ENCODE peak calls at places on chromosomes 6 and 20, in six cellular contexts. S is CD8-positive, alpha-beta T cell; J is gastrocnemius medialis; Y is upper lobe of right lung; L is neural progenitor cell; B is H1. I is an unnamed sample. For H3K27me3, the result is how much of the 10 kb centered on the place peaks cover.

GRCh38 chr20:38073307-38074010 is 39.9 kb downstream of the RPRD1B start:
- DNase-seq in Y (no peak), S (peak), B (peak), J (peak), L (peak), I (no peak)

GRCh38 chr6:44224154-44224977 is 971 bp downstream of the SLC29A1 start:
- DNase-seq in B (no peak), S (no peak), Y (no peak), J (no peak), L (no peak), I (no peak)

GRCh38 chr6:89413006-89413400 is 930 bp upstream of the RRAGD start:
- DNase-seq in S (no peak), B (no peak), J (peak), L (no peak), Y (no peak), I (no peak)

GRCh38 chr6:104572901-104573300 is 286.8 kb downstream of the HACE1 start:
- DNase-seq in B (no peak), Y (no peak), J (no peak), L (no peak), S (no peak), I (no peak)

GRCh38 chr20:31751126-31751525 is 12.0 kb downstream of the TPX2 start:
- DNase-seq in J (no peak), Y (no peak), L (no peak), S (no peak), B (no peak), I (no peak)

GRCh38 chr6:104928141-104928540 is 28.8 kb upstream of the LIN28B start:
- DNase-seq in B (no peak), Y (no peak), J (no peak), L (no peak), S (no peak), I (no peak)

GRCh38 chr20:40562031-40562430 is 127.0 kb downstream of the MAFB start:
- DNase-seq in S (no peak), Y (peak), J (no peak), L (no peak), B (no peak), I (no peak)

GRCh38 chr6:111949546-111949945 is 76.3 kb upstream of the FYN start:
- DNase-seq in J (no peak), Y (no peak), L (no peak), B (no peak), S (no peak), I (no peak)

GRCh38 chr6:170583736-170584180 is 679 bp downstream of the PDCD2 start:
- DNase-seq in S (no peak), B (no peak), L (no peak), J (no peak), Y (no peak), I (no peak)

GRCh38 chr6:129890164-129890563 is 29.0 kb upstream of the TMEM244 start:
- DNase-seq in S (no peak), B (no peak), J (no peak), Y (no peak), L (no peak), I (no peak)

GRCh38 chr6:85600713-85601313 is 7.2 kb upstream of the SNX14 start:
- DNase-seq in J (no peak), S (no peak), L (no peak), B (no peak), Y (no peak), I (no peak)

GRCh38 chr6:125020385-125020784 is 58.1 kb downstream of the RNF217 start:
- DNase-seq in S (no peak), Y (no peak), B (no peak), L (no peak), J (no peak), I (no peak)

GRCh38 chr20:6142348-6142993 is 19.6 kb upstream of the FERMT1 start:
- DNase-seq in L (peak), S (peak), J (peak), Y (no peak), B (peak), I (no peak)

GRCh38 chr6:136717297-136717990 is 74.8 kb downstream of the MAP3K5 start:
- DNase-seq in J (no peak), L (no peak), B (no peak), S (no peak), Y (no peak), I (no peak)

GRCh38 chr6:110430236-110430635 is 14.9 kb upstream of the DDO start:
- DNase-seq in J (no peak), B (no peak), Y (no peak), S (no peak), L (no peak), I (no peak)

GRCh38 chr6:83878902-83879644 is 19.6 kb downstream of the CYB5R4 start:
- DNase-seq in J (no peak), B (no peak), Y (no peak), L (no peak), S (no peak), I (no peak)

GRCh38 chr6:65299236-65299635 is 407.8 kb downstream of the EYS start:
- DNase-seq in J (no peak), L (no peak), S (no peak), Y (no peak), B (no peak), I (no peak)

GRCh38 chr20:23305098-23305497 is 45.5 kb upstream of the NXT1 start:
- DNase-seq in J (no peak), S (no peak), B (no peak), L (no peak), Y (peak), I (no peak)

GRCh38 chr6:8499540-8499939 is 64.2 kb upstream of the SLC35B3 start:
- DNase-seq in S (no peak), J (no peak), Y (no peak), L (peak), B (no peak), I (no peak)

GRCh38 chr20:33875534-33876026 is 64.4 kb downstream of the CHMP4B start:
- DNase-seq in S (no peak), B (no peak), J (no peak), L (no peak), Y (no peak), I (no peak)

GRCh38 chr6:160217073-160217472 is 41.5 kb downstream of the SLC22A2 start:
- DNase-seq in B (no peak), S (no peak), J (no peak), L (no peak), Y (no peak), I (no peak)

GRCh38 chr20:62292115-62292514 is 10.7 kb upstream of the ADRM1 start:
- DNase-seq in Y (no peak), S (no peak), J (no peak), L (no peak), B (no peak), I (no peak)

GRCh38 chr20:33897313-33897912 is 86.3 kb downstream of the CHMP4B start:
- DNase-seq in B (no peak), J (no peak), L (no peak), S (no peak), Y (no peak), I (no peak)

GRCh38 chr6:69337301-69337700 is 459.5 kb downstream of the LMBRD1 start:
- DNase-seq in L (no peak), J (no peak), Y (no peak), B (no peak), S (no peak), I (no peak)

GRCh38 chr6:55734256-55734655 is 141.1 kb downstream of the BMP5 start:
- DNase-seq in S (no peak), B (no peak), L (no peak), J (no peak), Y (no peak), I (no peak)

GRCh38 chr6:1312444-1313363 is 806 bp downstream of the FOXQ1 start:
- DNase-seq in L (peak), S (no peak), Y (peak), J (no peak), B (peak), I (no peak)
- H3K27me3 ChIP-seq in L (half or more), S (under half), Y (under half), J (half or more), B (half or more), I (under half)

GRCh38 chr6:157368359-157369049 is 12.5 kb upstream of the ZDHHC14 start:
- DNase-seq in Y (no peak), J (no peak), S (no peak), L (no peak), B (no peak), I (no peak)
- H3K27me3 ChIP-seq in Y (under half), J (under half), S (under half), L (under half), B (under half), I (under half)

GRCh38 chr20:35600176-35600995 is 15.2 kb upstream of the SPAG4 start:
- DNase-seq in L (peak), J (no peak), S (no peak), Y (no peak), B (peak), I (no peak)
- H3K27me3 ChIP-seq in L (half or more), J (under half), S (under half), Y (under half), B (under half), I (half or more)

DNA sequence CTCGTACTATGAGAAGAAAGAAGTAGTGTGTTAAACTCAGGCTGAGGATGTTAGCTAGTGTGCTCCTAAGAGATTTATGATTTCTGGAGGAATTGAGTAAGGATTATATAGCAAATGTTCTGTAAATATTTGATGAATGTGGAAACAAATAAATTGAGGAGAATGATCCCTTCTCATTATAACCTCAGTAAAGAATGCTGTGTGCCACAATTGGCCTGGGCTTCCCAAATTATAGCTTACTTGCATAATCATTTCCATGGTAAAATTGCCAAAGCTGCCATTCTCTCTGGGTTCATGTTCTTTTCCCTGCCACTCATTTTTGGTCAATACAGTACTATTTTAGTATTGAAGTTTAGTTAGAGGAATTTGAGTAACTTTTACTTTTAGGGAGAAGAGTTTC is 128.5 kb downstream of the FLRT3 start:
- DNase-seq in J (no peak), Y (no peak), B (no peak), S (no peak), L (no peak), I (no peak)
- H3K27me3 ChIP-seq in J (under half), Y (under half), B (under half), S (under half), L (under half), I (under half)

GRCh38 chr20:2004171-2004570 is 10.3 kb upstream of the PDYN start:
- DNase-seq in L (no peak), Y (no peak), S (no peak), B (no peak), J (no peak), I (no peak)
- H3K27me3 ChIP-seq in L (under half), Y (half or more), S (under half), B (under half), J (under half), I (half or more)

GRCh38 chr20:18187020-18187419 is 49.4 kb downstream of the KAT14 start:
- DNase-seq in Y (no peak), B (no peak), L (no peak), S (no peak), J (no peak), I (no peak)
- H3K27me3 ChIP-seq in Y (under half), B (under half), L (under half), S (under half), J (under half), I (under half)

DNA sequence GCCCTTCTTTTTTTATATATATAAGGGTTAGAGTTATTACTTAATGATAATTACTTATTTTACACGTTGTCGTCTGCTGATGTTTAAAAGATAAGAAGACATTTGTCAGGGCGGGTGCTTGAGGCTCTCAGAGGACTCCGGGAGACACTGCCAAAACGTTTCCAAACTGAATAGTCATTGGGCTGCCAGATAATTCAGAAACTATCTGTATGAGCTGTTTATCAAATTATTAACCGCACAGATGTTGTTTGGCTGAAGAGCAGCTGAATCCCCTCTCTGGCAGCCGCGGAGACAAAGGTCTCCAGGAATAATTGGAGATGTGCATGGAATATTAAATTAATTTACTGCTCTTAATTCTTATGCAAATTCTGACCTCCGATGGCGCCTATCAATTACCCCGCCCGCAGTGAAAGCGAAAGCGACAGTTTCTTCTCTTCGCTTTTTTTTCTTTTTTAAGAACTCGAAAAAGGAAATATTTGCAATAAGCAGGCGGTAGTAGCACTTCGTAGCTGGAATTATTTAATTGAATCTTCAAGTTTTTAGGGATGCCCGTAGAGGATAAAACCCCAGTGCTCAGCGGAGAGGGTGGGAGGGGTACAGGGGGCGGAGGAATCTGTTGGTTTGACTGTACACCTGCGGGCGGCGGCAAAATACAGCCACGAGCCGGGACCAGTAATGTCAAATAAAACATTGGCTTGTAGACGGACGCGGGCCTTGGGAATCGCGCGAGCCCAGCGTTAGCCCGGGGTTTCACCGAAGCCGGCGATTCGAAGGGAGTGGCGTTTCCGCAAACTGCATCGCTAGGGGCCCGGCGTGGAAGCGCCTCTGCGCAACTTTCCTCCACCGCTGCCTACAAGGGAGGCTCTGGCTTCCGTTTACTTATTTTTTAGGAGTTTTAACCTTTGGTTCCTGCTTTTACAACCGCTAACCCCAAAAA is 6.2 kb downstream of the LINC00237 start:
- DNase-seq in Y (peak), J (no peak), B (peak), S (peak), L (peak), I (no peak)
- H3K27me3 ChIP-seq in Y (half or more), J (half or more), B (half or more), S (half or more), L (half or more), I (under half)

GRCh38 chr20:51277961-51278360 is 255.1 kb upstream of the KCNG1 start:
- DNase-seq in J (no peak), S (no peak), Y (no peak), L (no peak), B (no peak), I (no peak)
- H3K27me3 ChIP-seq in J (under half), S (under half), Y (under half), L (under half), B (under half), I (half or more)

I was measured in esophagus squamous epithelium.